ENCODE peak calls at places on chromosomes 13 and 19, in eight cellular contexts. C, N, M, T, J, I, Y and D are unnamed samples.

GRCh38 chr19:30416375-30416774 is 44.2 kb downstream of the ZNF536 start:
- DNase-seq in C (no peak), N (no peak), M (no peak), T (no peak), J (no peak), I (no peak), Y (no peak), D (no peak)

GRCh38 chr13:100872761-100873160 is 198.2 kb upstream of the TMTC4 start:
- DNase-seq in C (no peak), N (no peak), M (no peak), T (no peak), J (no peak), I (no peak), Y (no peak), D (no peak)

GRCh38 chr13:24292476-24292875 is 16.9 kb upstream of the C1QTNF9 start:
- DNase-seq in C (no peak), N (no peak), M (no peak), T (no peak), J (no peak), I (no peak), Y (no peak), D (no peak)

GRCh38 chr13:46166947-46167610 is 14.9 kb downstream of the LCP1 start:
- DNase-seq in C (no peak), N (no peak), M (no peak), T (no peak), J (no peak), I (peak), Y (peak), D (no peak)

GRCh38 chr19:40607898-40608621 is 6.9 kb downstream of the LTBP4 start:
- DNase-seq in C (no peak), N (no peak), M (no peak), T (no peak), J (peak), I (peak), Y (no peak), D (no peak)

GRCh38 chr13:99178636-99179035 is 22.0 kb upstream of the UBAC2 start:
- DNase-seq in C (no peak), N (peak), M (no peak), T (no peak), J (no peak), I (peak), Y (no peak), D (no peak)

GRCh38 chr13:60398949-60399589 is 2.0 kb downstream of the TDRD3 start:
- DNase-seq in C (no peak), N (no peak), M (no peak), T (no peak), J (no peak), I (no peak), Y (no peak), D (no peak)

GRCh38 chr13:73940098-73940497 is 194.1 kb downstream of the KLF12 start:
- DNase-seq in C (no peak), N (no peak), M (peak), T (no peak), J (no peak), I (no peak), Y (no peak), D (no peak)